ENCODE peak calls at places on chromosomes 11 and 22, in four cellular contexts. S is hepatocyte, A is PC-3, O is neural progenitor cell. P is an unnamed sample.

GRCh38 chr11:121418625-121419114 is 33.4 kb upstream of the SORL1 start:
- DNase-seq in S (no peak), A (no peak), O (no peak), P (no peak)

GRCh38 chr11:102807921-102808320 is 10.0 kb upstream of the MMP1 start:
- DNase-seq in S (peak; percentile 51), A (peak; percentile 32), O (peak; percentile 77), P (no peak)

GRCh38 chr11:27701262-27702105 is 1.2 kb upstream of the BDNF start:
- DNase-seq in S (peak; percentile 59), A (peak; percentile 52), O (peak; percentile 55), P (peak; percentile 41)

GRCh38 chr11:134509381-134510068 is 97.5 kb upstream of the B3GAT1 start:
- DNase-seq in S (no peak), A (no peak), O (no peak), P (no peak)

GRCh38 chr22:38730411-38730871 is 24.7 kb downstream of the GTPBP1 start:
- DNase-seq in S (no peak), A (no peak), O (no peak), P (peak; percentile 3)

GRCh38 chr11:67372993-67373915 is at the start of gene CLCF1:
- DNase-seq in S (peak; percentile 89), A (peak; percentile 89), O (peak; percentile 85), P (peak; percentile 75)

GRCh38 chr11:46918087-46918751 is at the start of gene LRP4:
- DNase-seq in S (peak; percentile 68), A (no peak), O (peak; percentile 82), P (peak; percentile 49)

GRCh38 chr11:95985174-95985808 is 61.4 kb upstream of the MTMR2 start:
- DNase-seq in S (no peak), A (no peak), O (no peak), P (no peak)

GRCh38 chr11:12243511-12243910 is 133.1 kb downstream of the MICAL2 start:
- DNase-seq in S (no peak), A (no peak), O (no peak), P (no peak)

GRCh38 chr22:21802673-21803072 is 64.8 kb downstream of the MAPK1 start:
- DNase-seq in S (no peak), A (no peak), O (no peak), P (no peak)

GRCh38 chr22:26835929-26836528 is 178.6 kb downstream of the MIAT start:
- DNase-seq in S (peak; percentile 55), A (peak; percentile 45), O (peak; percentile 94), P (peak; percentile 44)

GRCh38 chr11:102208835-102209234 is 98.6 kb downstream of the YAP1 start:
- DNase-seq in S (no peak), A (no peak), O (no peak), P (no peak)

GRCh38 chr11:45082744-45083543 is 63.5 kb upstream of the PRDM11 start:
- DNase-seq in S (no peak), A (no peak), O (no peak), P (no peak)

GRCh38 chr11:100930185-100930778 is 199.3 kb downstream of the PGR start:
- DNase-seq in S (peak; percentile 76), A (peak; percentile 89), O (peak; percentile 73), P (peak; percentile 51)

GRCh38 chr11:133964946-133965632 is 8.3 kb upstream of the IGSF9B start:
- DNase-seq in S (peak; percentile 56), A (peak; percentile 56), O (no peak), P (no peak)

GRCh38 chr22:29706493-29706892 is 13.3 kb upstream of the CABP7 start:
- DNase-seq in S (no peak), A (no peak), O (peak; percentile 55), P (no peak)

GRCh38 chr11:61599968-61600710 is 19.3 kb upstream of the SYT7 start:
- DNase-seq in S (no peak), A (no peak), O (no peak), P (no peak)

GRCh38 chr22:46798366-46799057 is 36.1 kb downstream of the TBC1D22A start:
- DNase-seq in S (peak; percentile 90), A (peak; percentile 79), O (peak; percentile 82), P (peak; percentile 67)

GRCh38 chr22:17257578-17257977 is 38.3 kb upstream of the ADA2 start:
- DNase-seq in S (no peak), A (no peak), O (peak; percentile 50), P (peak; percentile 92)

GRCh38 chr11:114163231-114163631 is 103.7 kb downstream of the ZBTB16 start:
- DNase-seq in S (peak; percentile 68), A (peak; percentile 59), O (no peak), P (no peak)

GRCh38 chr11:123408619-123409455 is 21.2 kb upstream of the GRAMD1B start:
- DNase-seq in S (no peak), A (no peak), O (no peak), P (no peak)

GRCh38 chr11:80096736-80097135 is 655.9 kb upstream of the TENM4 start:
- DNase-seq in S (no peak), A (peak; percentile 41), O (no peak), P (no peak)

GRCh38 chr22:22849640-22850610 is 37.7 kb upstream of the IGLL5 start:
- DNase-seq in S (no peak), A (no peak), O (no peak), P (no peak)

GRCh38 chr11:90434858-90435257 is 212.0 kb upstream of the CHORDC1 start:
- DNase-seq in S (peak; percentile 44), A (peak; percentile 56), O (peak; percentile 8), P (no peak)

GRCh38 chr11:6546735-6547134 is 49.7 kb downstream of the DNHD1 start:
- DNase-seq in S (no peak), A (no peak), O (no peak), P (no peak)

GRCh38 chr11:12460441-12460840 is 83.1 kb downstream of the PARVA start:
- DNase-seq in S (no peak), A (no peak), O (peak; percentile 12), P (no peak)

GRCh38 chr11:103566116-103566515 is 456.9 kb downstream of the DYNC2H1 start:
- DNase-seq in S (no peak), A (no peak), O (no peak), P (no peak)

GRCh38 chr22:26502688-26503561 is 9.3 kb downstream of the TFIP11 start:
- DNase-seq in S (peak; percentile 48), A (peak; percentile 18), O (peak; percentile 80), P (peak; percentile 92)

GRCh38 chr11:109123811-109124787 is 297.9 kb upstream of the C11orf87 start:
- DNase-seq in S (no peak), A (no peak), O (no peak), P (no peak)

GRCh38 chr11:61841636-61842332 is 13.7 kb downstream of the FADS2 start:
- DNase-seq in S (no peak), A (no peak), O (no peak), P (no peak)

GRCh38 chr11:65047581-65048422 is 6.8 kb downstream of the SAC3D1 start:
- DNase-seq in S (no peak), A (no peak), O (no peak), P (no peak)

GRCh38 chr11:43053638-43054412 is 258.0 kb upstream of the API5 start:
- DNase-seq in S (no peak), A (no peak), O (no peak), P (no peak)

GRCh38 chr11:44446341-44446712 is 119.1 kb upstream of the CD82 start:
- DNase-seq in S (no peak), A (no peak), O (no peak), P (no peak)

GRCh38 chr11:22449441-22449840 is 111.3 kb downstream of the SLC17A6 start:
- DNase-seq in S (no peak), A (no peak), O (no peak), P (no peak)

GRCh38 chr11:69925366-69926196 is 106.4 kb upstream of the FGF3 start:
- DNase-seq in S (no peak), A (no peak), O (no peak), P (no peak)

GRCh38 chr11:1310772-1311468 is 1.5 kb upstream of the TOLLIP start:
- DNase-seq in S (no peak), A (no peak), O (no peak), P (no peak)

GRCh38 chr11:5115339-5115738 is 22.8 kb downstream of the OR52A5 start:
- DNase-seq in S (no peak), A (no peak), O (no peak), P (no peak)

DNA sequence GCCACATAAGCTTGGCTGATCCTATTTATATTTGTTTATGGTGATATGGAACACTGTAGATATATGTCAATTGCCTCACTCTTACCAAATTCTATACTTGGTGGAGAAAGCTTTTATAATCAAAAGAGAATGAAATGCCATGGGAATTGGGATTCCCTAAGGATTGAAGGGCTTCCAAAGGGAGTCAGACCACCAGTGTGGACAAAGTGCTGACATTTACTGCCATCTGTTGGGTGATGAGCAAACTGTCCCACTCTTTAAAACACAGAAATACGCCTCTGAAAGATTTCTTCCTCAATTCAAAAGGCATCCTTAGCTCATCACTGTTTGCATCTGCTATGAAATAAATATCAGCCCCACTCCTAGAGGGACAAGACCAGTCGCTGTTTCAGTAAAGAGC is 7.1 kb downstream of the SLC1A2 start:
- DNase-seq in S (no peak), A (peak; percentile 32), O (peak; percentile 56), P (no peak)
- TF ChIP-seq EZH2phosphoT487 in S (no peak), A (no peak), O (no peak), P (no peak)

GRCh38 chr11:34623463-34623862 is 2.6 kb downstream of the EHF start:
- DNase-seq in S (no peak), A (no peak), O (no peak), P (no peak)
- H3K4me3 ChIP-seq in S (no peak overlapping the region), A (peak overlapping the region; percentile 66), O (no peak overlapping the region), P (no peak overlapping the region)

DNA sequence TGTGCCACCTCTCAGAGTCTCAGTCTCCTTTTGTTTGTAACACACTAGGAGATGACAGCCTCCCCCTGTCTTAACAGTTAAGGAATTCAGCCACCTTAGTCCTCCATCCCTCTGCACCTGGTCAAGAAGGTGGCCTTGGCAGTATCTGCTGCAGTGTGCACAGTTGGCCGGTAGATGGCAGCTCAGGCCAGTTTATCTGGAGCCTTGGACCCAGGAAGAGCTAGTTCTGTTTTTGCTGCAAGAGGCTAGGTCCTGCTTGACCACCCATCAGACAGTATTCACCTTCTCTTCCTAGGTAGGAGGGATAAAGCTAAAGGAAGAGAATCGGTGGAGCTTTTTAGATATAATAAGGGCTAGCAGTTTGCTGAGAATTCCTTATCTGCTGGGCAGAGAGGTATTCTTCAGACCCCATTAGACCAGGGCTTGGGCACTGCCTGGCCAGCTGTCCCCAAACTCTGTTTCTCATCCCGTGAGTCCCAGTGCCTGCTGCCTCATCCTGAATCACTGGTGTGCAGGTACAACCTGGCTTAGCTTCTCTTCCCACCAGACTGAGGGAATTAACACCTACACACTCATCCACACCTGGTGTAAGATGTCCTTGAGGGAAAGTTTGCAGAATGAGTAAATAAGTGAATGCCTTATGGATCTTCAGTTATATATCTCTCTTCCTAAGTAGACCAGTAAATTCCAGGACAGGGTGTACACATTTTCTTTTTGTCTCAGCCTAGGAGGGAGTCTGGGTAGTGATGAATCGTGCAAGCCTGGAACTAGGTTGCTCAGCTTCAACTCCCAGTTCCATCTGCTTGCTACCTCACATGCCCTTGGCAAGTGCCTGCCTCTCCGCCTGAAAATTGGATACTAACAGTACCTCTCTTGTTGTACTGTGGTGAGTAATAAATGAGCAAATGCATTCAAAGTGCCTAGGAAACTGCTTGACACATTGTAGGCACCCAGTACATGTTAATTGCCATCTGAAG is 70.8 kb upstream of the NARS2 start:
- DNase-seq in S (peak; percentile 81), A (peak; percentile 96), O (peak; percentile 73), P (peak; percentile 58)
- TF ChIP-seq EZH2phosphoT487 in S (no peak), A (no peak), O (no peak), P (no peak)

GRCh38 chr11:83070044-83070877 is 1.4 kb downstream of the RAB30 start:
- DNase-seq in S (peak; percentile 23), A (peak; percentile 84), O (peak; percentile 44), P (no peak)

GRCh38 chr11:83071641-83072591 is at the start of gene RAB30:
- DNase-seq in S (peak; percentile 99), A (peak; percentile 100), O (peak; percentile 100), P (peak; percentile 100)

GRCh38 chr11:83070878-83071640 is 638 bp downstream of the RAB30 start:
- DNase-seq in S (peak; percentile 49), A (no peak), O (peak; percentile 60), P (no peak)

GRCh38 chr11:83068573-83068972 is 3.1 kb downstream of the RAB30 start:
- DNase-seq in S (no peak), A (no peak), O (no peak), P (no peak)

GRCh38 chr11:83069441-83070043 is 2.2 kb downstream of the RAB30 start:
- DNase-seq in S (no peak), A (no peak), O (peak; percentile 9), P (no peak)
- H3K4me3 ChIP-seq in S (no peak overlapping the region), A (peak overlapping the region; percentile 86), O (no peak overlapping the region), P (peak overlapping the region; percentile 99)

P was measured in MM.1S.